ENCODE peak calls at places on chromosomes 2 and 18, in six cellular contexts. M is psoas muscle; O is glutamatergic neuron; E is activated CD4-positive, alpha-beta T cell treated with anti-CD3 and anti-CD28 coated beads, Interleukin-2, amount 50 U/mL, for 1 hour; L is stimulated activated CD4-positive, alpha-beta T cell treated with anti-CD3 and anti-CD28 coated beads, TNF-alpha, amount 100 ng/mL, for 48 hours; Y is foreskin keratinocyte. R is an unnamed sample.

GRCh38 chr2:207416111-207416510 is 113.7 kb upstream of the CREB1 start:
- DNase-seq in M (no peak), O (no peak), E (no peak), L (no peak), Y (no peak), R (no peak)

GRCh38 chr2:56680971-56681631 is 497.3 kb downstream of the CCDC85A start:
- DNase-seq in M (no peak), O (no peak), E (no peak), L (no peak), Y (peak; percentile 88), R (no peak)

GRCh38 chr2:24077535-24077877 is 1.4 kb upstream of the SF3B6 start:
- DNase-seq in M (no peak), O (no peak), E (no peak), L (no peak), Y (peak; percentile 48), R (no peak)

GRCh38 chr2:24822049-24822706 is 29.0 kb downstream of the CENPO start:
- DNase-seq in M (no peak), O (no peak), E (no peak), L (no peak), Y (no peak), R (no peak)

GRCh38 chr2:227716501-227716900 is 1.3 kb downstream of the SLC19A3 start:
- DNase-seq in M (no peak), O (no peak), E (no peak), L (no peak), Y (no peak), R (no peak)

GRCh38 chr2:118844261-118845004 is 3.0 kb downstream of the EN1 start:
- DNase-seq in M (no peak), O (no peak), E (no peak), L (no peak), Y (no peak), R (no peak)

GRCh38 chr18:379665-380356 is 112.0 kb upstream of the THOC1 start:
- DNase-seq in M (no peak), O (no peak), E (no peak), L (no peak), Y (no peak), R (no peak)

GRCh38 chr2:241815477-241816430 is 6.8 kb downstream of the NEU4 start:
- DNase-seq in M (peak; percentile 51), O (no peak), E (no peak), L (no peak), Y (no peak), R (no peak)

GRCh38 chr2:109260886-109261700 is 132.1 kb downstream of the SH3RF3 start:
- DNase-seq in M (no peak), O (no peak), E (no peak), L (no peak), Y (no peak), R (no peak)

GRCh38 chr2:55120634-55121359 is 70.5 kb upstream of the RTN4 start:
- DNase-seq in M (peak; percentile 80), O (peak; percentile 68), E (no peak), L (no peak), Y (no peak), R (no peak)

GRCh38 chr2:233817305-233817980 is 36.9 kb downstream of the HJURP start:
- DNase-seq in M (no peak), O (no peak), E (no peak), L (no peak), Y (no peak), R (no peak)

GRCh38 chr2:181281206-181281832 is 175.9 kb upstream of the ITGA4 start:
- DNase-seq in M (no peak), O (no peak), E (no peak), L (no peak), Y (no peak), R (no peak)

GRCh38 chr18:77439888-77440287 is 190.2 kb downstream of the GALR1 start:
- DNase-seq in M (no peak), O (no peak), E (no peak), L (no peak), Y (no peak), R (no peak)

GRCh38 chr2:33229646-33230045 is 246.8 kb upstream of the RASGRP3 start:
- DNase-seq in M (no peak), O (no peak), E (no peak), L (no peak), Y (no peak), R (no peak)

GRCh38 chr2:121771976-121772742 is 16.7 kb downstream of the TSN start:
- DNase-seq in M (no peak), O (peak; percentile 53), E (no peak), L (no peak), Y (no peak), R (no peak)

GRCh38 chr18:41829648-41830516 is 125.2 kb upstream of the PIK3C3 start:
- DNase-seq in M (no peak), O (no peak), E (no peak), L (no peak), Y (peak; percentile 37), R (no peak)

GRCh38 chr2:66305714-66306113 is 129.2 kb upstream of the MEIS1 start:
- DNase-seq in M (peak; percentile 83), O (peak; percentile 32), E (no peak), L (no peak), Y (no peak), R (no peak)

GRCh38 chr2:36459725-36460137 is 104.2 kb downstream of the CRIM1 start:
- DNase-seq in M (no peak), O (no peak), E (no peak), L (no peak), Y (peak; percentile 56), R (no peak)

GRCh38 chr2:215536476-215536875 is 100.6 kb upstream of the FN1 start:
- DNase-seq in M (no peak), O (no peak), E (no peak), L (no peak), Y (peak; percentile 63), R (no peak)

GRCh38 chr2:30410217-30410616 is 36.8 kb upstream of the LCLAT1 start:
- DNase-seq in M (no peak), O (no peak), E (no peak), L (no peak), Y (peak; percentile 80), R (no peak)

GRCh38 chr18:79438089-79438488 is 42.4 kb downstream of the NFATC1 start:
- DNase-seq in M (no peak), O (no peak), E (no peak), L (no peak), Y (no peak), R (no peak)

GRCh38 chr2:57080035-57080434 is 896.2 kb downstream of the CCDC85A start:
- DNase-seq in M (no peak), O (no peak), E (no peak), L (no peak), Y (peak; percentile 51), R (no peak)

GRCh38 chr2:234258562-234259141 is 208.2 kb downstream of the SPP2 start:
- DNase-seq in M (no peak), O (no peak), E (no peak), L (peak; percentile 7), Y (peak; percentile 98), R (no peak)

GRCh38 chr2:20185176-20186022 is 39.5 kb downstream of the SDC1 start:
- DNase-seq in M (peak; percentile 30), O (no peak), E (no peak), L (no peak), Y (peak; percentile 22), R (no peak)

R was measured in effector memory CD4-positive, alpha-beta T cell.